ENCODE peak calls at places on chromosomes 6 and 20, in six cellular contexts. I is tibial artery; U is heart left ventricle; Y is CD4-positive, alpha-beta T cell; B is left lung; S is left ventricle myocardium inferior. E is an unnamed sample. For H3K27me3, the result is how much of the 10 kb centered on the place peaks cover.

GRCh38 chr20:60481051-60481741 is 523.0 kb downstream of the CDH26 start:
- DNase-seq in I (no peak), U (no peak), Y (no peak), B (no peak), S (peak), E (no peak)

GRCh38 chr6:15493437-15494168 is 169.2 kb downstream of the DTNBP1 start:
- DNase-seq in I (no peak), U (no peak), Y (no peak), B (no peak), S (no peak), E (no peak)

GRCh38 chr20:24303393-24303792 is 166.0 kb upstream of the SYNDIG1 start:
- DNase-seq in I (peak), U (no peak), Y (no peak), B (no peak), S (no peak), E (no peak)

GRCh38 chr6:31659649-31660223 is 842 bp downstream of the C6orf47 start:
- DNase-seq in I (no peak), U (no peak), Y (no peak), B (no peak), S (no peak), E (no peak)

GRCh38 chr6:72651191-72651590 is 29.3 kb downstream of the KCNQ5 start:
- DNase-seq in I (no peak), U (no peak), Y (no peak), B (no peak), S (no peak), E (no peak)

GRCh38 chr20:20229595-20229994 is 138.3 kb upstream of the INSM1 start:
- DNase-seq in I (no peak), U (no peak), Y (no peak), B (no peak), S (no peak), E (no peak)

GRCh38 chr20:36031806-36032205 is 63.4 kb downstream of the CNBD2 start:
- DNase-seq in I (no peak), U (no peak), Y (no peak), B (no peak), S (no peak), E (no peak)

GRCh38 chr6:69936674-69937363 is 70.5 kb downstream of the COL19A1 start:
- DNase-seq in I (no peak), U (no peak), Y (no peak), B (no peak), S (no peak), E (no peak)

GRCh38 chr6:17985934-17986655 is 1.3 kb downstream of the KIF13A start:
- DNase-seq in I (no peak), U (no peak), Y (no peak), B (no peak), S (no peak), E (no peak)

DNA sequence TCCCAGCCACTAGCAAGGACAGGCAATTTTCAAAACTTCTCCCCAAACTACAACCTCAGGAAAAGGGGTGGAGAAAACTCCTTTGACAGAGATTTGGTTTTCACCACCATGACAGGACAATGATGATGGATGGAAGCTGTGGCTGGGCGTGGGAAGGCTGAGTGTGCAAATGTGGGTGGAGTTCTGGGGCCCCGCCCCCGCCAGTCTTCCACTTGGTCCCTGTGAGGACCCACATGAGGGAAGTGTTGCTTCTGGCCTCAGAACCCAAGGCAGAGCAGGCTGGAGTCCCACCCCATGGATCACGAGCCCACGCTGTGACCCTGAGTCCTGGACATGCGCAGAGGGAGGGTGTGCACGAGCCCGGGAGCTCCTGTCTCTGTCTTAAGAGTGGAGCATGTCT is 21.5 kb upstream of the MRGBP start:
- DNase-seq in I (no peak), U (no peak), Y (no peak), B (peak), S (no peak), E (no peak)
- H3K27ac ChIP-seq in I (no peak), U (no peak), Y (peak), B (no peak), S (no peak), E (no peak)

GRCh38 chr6:38149526-38149925 is 330.0 kb downstream of the ZFAND3 start:
- DNase-seq in I (no peak), U (no peak), Y (no peak), B (no peak), S (no peak), E (no peak)
- H3K27me3 ChIP-seq in I (under half), U (under half), Y (under half), B (under half), S (under half), E (under half)

GRCh38 chr6:26224547-26224912 is 137.3 kb downstream of the HFE start:
- DNase-seq in I (no peak), U (no peak), Y (no peak), B (no peak), S (no peak), E (no peak)

GRCh38 chr6:26223677-26224546 is 136.7 kb downstream of the HFE start:
- DNase-seq in I (no peak), U (peak), Y (peak), B (no peak), S (peak), E (peak)

GRCh38 chr6:26223213-26223612 is 136.0 kb downstream of the HFE start:
- DNase-seq in I (no peak), U (no peak), Y (no peak), B (no peak), S (no peak), E (no peak)

GRCh38 chr6:26224940-26225847 is 138.0 kb downstream of the HFE start:
- DNase-seq in I (no peak), U (no peak), Y (no peak), B (no peak), S (no peak), E (no peak)

GRCh38 chr6:26225848-26226590 is 138.8 kb downstream of the HFE start:
- DNase-seq in I (no peak), U (no peak), Y (no peak), B (no peak), S (no peak), E (no peak)
- H3K27ac ChIP-seq in I (no peak), U (no peak), Y (no peak), B (no peak), S (peak), E (no peak)

DNA sequence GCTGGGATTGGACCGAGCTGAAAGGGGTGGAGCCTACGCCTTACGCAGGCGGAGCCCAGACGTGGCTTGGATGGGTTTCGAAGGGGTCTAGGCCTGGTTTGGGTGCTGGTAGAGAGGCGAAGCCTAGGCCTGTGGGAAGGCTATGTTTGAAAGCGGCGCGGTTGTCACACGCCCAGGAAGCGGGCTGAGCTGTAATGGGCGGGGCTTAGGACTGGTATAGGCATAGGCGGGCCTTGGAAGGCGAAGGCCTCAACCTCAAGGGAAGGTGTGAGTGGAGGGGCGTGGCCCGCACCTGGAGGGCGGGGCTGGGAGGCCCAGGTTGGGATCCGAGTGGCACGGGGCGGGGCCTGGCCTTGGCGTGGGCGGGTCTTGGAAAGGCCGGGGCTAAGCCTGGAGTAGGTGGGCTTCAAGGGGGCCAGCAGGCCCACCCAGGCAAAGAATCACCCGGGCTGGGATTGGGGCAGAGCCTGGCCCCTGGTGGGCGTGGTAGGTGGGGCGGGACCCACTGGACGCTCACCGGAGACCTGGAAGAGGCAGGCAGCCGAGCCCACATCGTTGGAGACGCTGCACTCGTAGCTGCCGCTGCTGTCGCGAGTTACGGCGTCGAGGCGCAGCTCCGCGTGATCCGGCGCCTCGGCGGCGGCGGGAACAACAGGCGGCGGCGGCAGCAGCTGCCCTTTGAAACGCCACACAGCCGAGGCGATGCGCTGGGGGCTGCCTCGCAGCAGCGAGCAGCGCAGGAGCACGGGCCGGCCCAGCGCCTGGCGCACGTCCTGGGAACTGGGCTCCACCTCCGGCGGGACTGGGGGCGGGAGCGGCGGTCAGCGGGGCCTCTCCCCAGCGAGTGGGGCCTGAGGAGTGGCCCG is 49.0 kb downstream of the MDGA1 start:
- DNase-seq in I (no peak), U (no peak), Y (peak), B (no peak), S (no peak), E (no peak)
- H3K27me3 ChIP-seq in I (under half), U (under half), Y (under half), B (half or more), S (under half), E (under half)

GRCh38 chr6:16687045-16687444 is 74.2 kb downstream of the ATXN1 start:
- DNase-seq in I (no peak), U (no peak), Y (no peak), B (no peak), S (no peak), E (no peak)
- H3K27ac ChIP-seq in I (no peak), U (no peak), Y (no peak), B (no peak), S (peak), E (no peak)

E was measured in dorsolateral prefrontal cortex.